ENCODE peak calls at places on chromosomes 16 and 17, in six cellular contexts. S, R, Z, C, T and W are unnamed samples.

GRCh38 chr17:63032141-63032540 is 66.1 kb downstream of the TANC2 start:
- DNase-seq in S (no peak), R (no peak), Z (no peak), C (no peak), T (no peak), W (no peak)

GRCh38 chr17:81400154-81400938 is 5.1 kb downstream of the BAHCC1 start:
- DNase-seq in S (no peak), R (no peak), Z (peak), C (peak), T (no peak), W (no peak)

GRCh38 chr17:29747660-29748059 is 124.9 kb upstream of the CORO6 start:
- DNase-seq in S (no peak), R (no peak), Z (no peak), C (no peak), T (no peak), W (no peak)

GRCh38 chr17:57782642-57783337 is 37.7 kb upstream of the CCDC182 start:
- DNase-seq in S (no peak), R (no peak), Z (no peak), C (no peak), T (no peak), W (no peak)

GRCh38 chr16:89842471-89843408 is 14.5 kb downstream of the SPIRE2 start:
- DNase-seq in S (no peak), R (no peak), Z (no peak), C (no peak), T (peak), W (no peak)

GRCh38 chr17:29048440-29049360 is 5.8 kb downstream of the PIPOX start:
- DNase-seq in S (no peak), R (no peak), Z (no peak), C (no peak), T (no peak), W (no peak)

GRCh38 chr16:89037261-89038152 is 56.1 kb upstream of the ACSF3 start:
- DNase-seq in S (no peak), R (no peak), Z (peak), C (peak), T (no peak), W (no peak)

GRCh38 chr17:1201132-1201702 is 21.4 kb upstream of the ABR start:
- DNase-seq in S (no peak), R (no peak), Z (no peak), C (no peak), T (no peak), W (no peak)

GRCh38 chr17:71936977-71937376 is 183.8 kb upstream of the SOX9 start:
- DNase-seq in S (no peak), R (no peak), Z (no peak), C (no peak), T (no peak), W (no peak)

GRCh38 chr17:17778308-17779014 is 58.3 kb downstream of the SREBF1 start:
- DNase-seq in S (no peak), R (no peak), Z (no peak), C (no peak), T (no peak), W (no peak)

GRCh38 chr17:42252528-42253172 is 23.5 kb downstream of the STAT5B start:
- DNase-seq in S (no peak), R (no peak), Z (no peak), C (no peak), T (no peak), W (no peak)

GRCh38 chr17:72336804-72337070 is 215.9 kb downstream of the SOX9 start:
- DNase-seq in S (no peak), R (no peak), Z (no peak), C (no peak), T (no peak), W (no peak)

GRCh38 chr17:30947796-30948195 is 23.0 kb upstream of the RNF135 start:
- DNase-seq in S (no peak), R (no peak), Z (no peak), C (no peak), T (no peak), W (no peak)

GRCh38 chr16:3945751-3946603 is 65.5 kb upstream of the CREBBP start:
- DNase-seq in S (no peak), R (no peak), Z (no peak), C (no peak), T (peak), W (no peak)

GRCh38 chr16:57102888-57103879 is 10.8 kb downstream of the CPNE2 start:
- DNase-seq in S (no peak), R (no peak), Z (no peak), C (no peak), T (no peak), W (no peak)

GRCh38 chr16:53159781-53160436 is 105.1 kb downstream of the CHD9 start:
- DNase-seq in S (peak), R (peak), Z (peak), C (peak), T (peak), W (no peak)

GRCh38 chr17:61419496-61420046 is 19.9 kb downstream of the TBX2 start:
- DNase-seq in S (no peak), R (no peak), Z (peak), C (no peak), T (no peak), W (no peak)

GRCh38 chr17:39551879-39552278 is 55.8 kb downstream of the NEUROD2 start:
- DNase-seq in S (no peak), R (no peak), Z (no peak), C (no peak), T (no peak), W (no peak)

GRCh38 chr17:32281011-32281451 is 15.4 kb downstream of the RHBDL3 start:
- DNase-seq in S (no peak), R (no peak), Z (peak), C (no peak), T (no peak), W (no peak)

GRCh38 chr17:82978765-82979349 is 100.6 kb upstream of the METRNL start:
- DNase-seq in S (peak), R (peak), Z (no peak), C (no peak), T (no peak), W (no peak)

GRCh38 chr17:80524150-80524712 is 20.4 kb upstream of the RPTOR start:
- DNase-seq in S (no peak), R (no peak), Z (no peak), C (no peak), T (no peak), W (no peak)

GRCh38 chr17:67528751-67529436 is 151.8 kb downstream of the PITPNC1 start:
- DNase-seq in S (no peak), R (no peak), Z (peak), C (no peak), T (peak), W (no peak)

GRCh38 chr16:23570992-23571632 is 13.6 kb downstream of the UBFD1 start:
- DNase-seq in S (no peak), R (peak), Z (no peak), C (no peak), T (no peak), W (no peak)

GRCh38 chr17:44283374-44284023 is 15.6 kb upstream of the SLC4A1 start:
- DNase-seq in S (no peak), R (no peak), Z (no peak), C (peak), T (no peak), W (no peak)

GRCh38 chr17:70332356-70332755 is 163.0 kb downstream of the KCNJ2 start:
- DNase-seq in S (no peak), R (no peak), Z (no peak), C (no peak), T (no peak), W (no peak)

GRCh38 chr17:7484067-7484963 is at the start of gene POLR2A:
- DNase-seq in S (peak), R (peak), Z (peak), C (peak), T (peak), W (peak)

GRCh38 chr17:7484964-7485377 is 805 bp downstream of the POLR2A start:
- DNase-seq in S (no peak), R (no peak), Z (no peak), C (no peak), T (no peak), W (no peak)

GRCh38 chr17:7479389-7480192 is at the start of gene ZBTB4:
- DNase-seq in S (no peak), R (peak), Z (peak), C (peak), T (peak), W (peak)

GRCh38 chr17:7486181-7486580 is 2.0 kb downstream of the POLR2A start:
- DNase-seq in S (no peak), R (no peak), Z (no peak), C (peak), T (no peak), W (no peak)

DNA sequence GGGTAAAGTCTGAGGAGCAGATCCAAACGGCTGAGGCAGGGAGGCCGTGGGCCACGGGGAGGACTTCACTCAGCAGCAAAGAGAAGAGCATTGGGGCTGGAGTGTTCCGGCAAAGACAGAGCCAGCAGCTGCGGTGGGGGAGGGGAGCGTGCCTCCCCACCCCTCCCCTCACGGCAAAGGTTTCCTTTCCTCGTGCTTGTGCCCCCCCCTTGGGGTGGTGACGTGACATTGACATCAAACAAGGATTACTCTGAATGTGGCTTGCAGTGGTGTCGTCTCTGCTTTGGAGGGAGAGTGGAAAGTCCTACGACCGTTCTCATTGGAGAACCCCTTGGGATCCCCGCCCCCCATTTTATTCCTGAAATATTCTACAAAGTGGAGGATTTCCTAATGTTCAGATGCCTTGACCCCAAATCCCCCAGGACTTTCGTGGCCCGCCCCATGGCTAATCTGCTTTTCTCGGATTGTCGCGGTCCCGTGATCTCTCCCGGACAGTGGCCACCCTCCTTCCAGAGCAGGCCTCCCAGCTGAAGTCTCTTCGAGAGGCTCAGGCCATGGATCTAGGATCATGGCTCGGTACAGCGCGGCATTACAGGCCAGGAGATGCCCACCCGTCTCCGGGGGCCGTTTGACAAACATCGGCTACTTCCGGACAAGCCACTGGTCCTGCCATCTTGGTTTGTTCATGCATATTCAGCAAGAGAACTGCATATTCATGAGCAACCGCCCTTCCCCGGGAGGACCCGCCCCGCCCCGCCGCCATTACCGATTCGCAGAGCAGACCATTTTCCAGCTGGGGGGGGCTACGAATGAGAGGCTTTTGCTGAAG is 714 bp upstream of the POLR2A start:
- DNase-seq in S (peak), R (peak), Z (peak), C (peak), T (peak), W (peak)
- TF ChIP-seq POLR2A in S (no peak), R (no peak), Z (no peak), C (peak), T (no peak), W (peak)

GRCh38 chr16:86512860-86513470 is 2.6 kb downstream of the FOXF1 start:
- DNase-seq in S (no peak), R (no peak), Z (peak), C (no peak), T (no peak), W (no peak)
- TF ChIP-seq POLR2AphosphoS5 in S (no peak), R (no peak), Z (no peak), C (no peak), T (no peak), W (no peak)

GRCh38 chr17:48038687-48039086 is 1.1 kb upstream of the COPZ2 start:
- DNase-seq in S (no peak), R (no peak), Z (no peak), C (no peak), T (no peak), W (no peak)

GRCh38 chr17:48037924-48038323 is 327 bp upstream of the COPZ2 start:
- DNase-seq in S (no peak), R (no peak), Z (peak), C (no peak), T (no peak), W (no peak)

GRCh38 chr17:48031966-48032365 is 5.6 kb downstream of the COPZ2 start:
- DNase-seq in S (no peak), R (no peak), Z (no peak), C (no peak), T (no peak), W (no peak)

GRCh38 chr17:48036693-48037035 is 933 bp downstream of the COPZ2 start:
- DNase-seq in S (no peak), R (no peak), Z (no peak), C (peak), T (no peak), W (no peak)

DNA sequence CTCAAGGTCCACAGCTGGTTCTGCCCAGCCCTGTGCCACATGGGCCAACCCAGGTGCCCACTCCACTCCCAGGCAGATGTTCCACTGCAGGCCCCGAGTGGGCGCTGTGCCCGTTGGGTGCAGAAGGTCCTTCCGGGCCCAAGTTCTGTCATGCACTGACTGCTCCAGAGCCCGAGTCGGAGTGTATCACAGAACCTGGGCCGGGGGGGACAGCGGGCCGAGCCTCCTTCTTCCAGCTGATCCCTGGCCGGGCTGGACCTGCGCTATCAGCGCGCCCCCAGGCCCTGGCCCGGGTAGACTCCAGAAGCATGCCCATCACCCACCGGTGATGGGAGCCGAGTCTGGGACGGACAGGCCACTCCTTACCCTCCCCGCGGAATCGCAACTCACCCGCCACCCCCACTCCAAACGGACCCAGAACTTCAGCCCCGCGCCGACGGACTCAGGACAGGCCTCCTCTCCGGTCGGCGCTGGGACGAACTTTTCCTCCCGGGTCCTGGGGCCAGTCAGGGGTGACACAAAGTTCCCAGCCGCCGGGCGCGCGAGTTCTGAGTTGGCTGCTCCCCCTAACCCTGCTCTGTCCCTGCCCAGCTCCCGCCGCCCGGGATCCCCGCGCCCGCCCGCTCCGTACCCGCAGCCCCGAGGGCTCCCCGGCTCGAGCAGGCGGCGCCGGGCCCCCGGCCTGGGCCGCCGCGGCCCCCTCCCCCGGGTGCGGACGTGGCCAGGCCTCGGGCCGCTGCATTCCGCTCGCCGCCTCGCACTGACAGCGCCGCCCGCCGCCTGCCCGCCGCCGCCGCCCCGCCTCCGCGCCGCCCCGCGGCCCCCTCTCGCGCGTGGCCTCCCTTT is at the start of gene COPZ2:
- DNase-seq in S (no peak), R (peak), Z (peak), C (no peak), T (peak), W (peak)
- TF ChIP-seq TAF1 in S (no peak), R (no peak), Z (peak), C (no peak), T (no peak), W (no peak)

GRCh38 chr17:75878174-75878998 is at the start of gene TRIM47:
- DNase-seq in S (no peak), R (no peak), Z (peak), C (peak), T (peak), W (no peak)
- TF ChIP-seq POLR2A in S (no peak), R (no peak), Z (no peak), C (peak), T (peak), W (no peak)

GRCh38 chr16:65767125-65767524 is 599.4 kb upstream of the CDH5 start:
- DNase-seq in S (no peak), R (no peak), Z (no peak), C (peak), T (no peak), W (no peak)

GRCh38 chr16:65758620-65759019 is 607.9 kb upstream of the CDH5 start:
- DNase-seq in S (no peak), R (no peak), Z (no peak), C (no peak), T (no peak), W (no peak)

GRCh38 chr16:65769055-65769465 is 597.4 kb upstream of the CDH5 start:
- DNase-seq in S (no peak), R (no peak), Z (no peak), C (peak), T (no peak), W (no peak)

GRCh38 chr16:65760874-65761273 is 605.6 kb upstream of the CDH5 start:
- DNase-seq in S (no peak), R (no peak), Z (no peak), C (no peak), T (no peak), W (no peak)

GRCh38 chr16:65763640-65764305 is 602.7 kb upstream of the CDH5 start:
- DNase-seq in S (no peak), R (no peak), Z (no peak), C (no peak), T (no peak), W (no peak)
- TF ChIP-seq POLR2AphosphoS5 in S (no peak), R (no peak), Z (no peak), C (no peak), T (no peak), W (no peak)

GRCh38 chr16:27230562-27230991 is 27.3 kb downstream of the KDM8 start:
- DNase-seq in S (no peak), R (no peak), Z (no peak), C (no peak), T (no peak), W (no peak)
- TF ChIP-seq TAF1 in S (no peak), R (no peak), Z (no peak), C (no peak), T (no peak), W (no peak)

GRCh38 chr17:36598951-36599401 is 2.4 kb upstream of the MRM1 start:
- DNase-seq in S (no peak), R (no peak), Z (no peak), C (peak), T (no peak), W (no peak)
- TF ChIP-seq POLR2A in S (no peak), R (no peak), Z (no peak), C (no peak), T (no peak), W (no peak)

GRCh38 chr17:47888293-47888692 is 7.7 kb upstream of the SP2 start:
- DNase-seq in S (no peak), R (no peak), Z (no peak), C (no peak), T (no peak), W (no peak)

GRCh38 chr17:47894498-47895253 is 1.4 kb upstream of the SP2 start:
- DNase-seq in S (no peak), R (no peak), Z (no peak), C (peak), T (no peak), W (no peak)

GRCh38 chr17:47884905-47885735 is 10.9 kb upstream of the SP2 start:
- DNase-seq in S (no peak), R (no peak), Z (peak), C (no peak), T (no peak), W (no peak)

GRCh38 chr17:47891545-47892088 is 4.4 kb upstream of the SP2 start:
- DNase-seq in S (no peak), R (no peak), Z (no peak), C (no peak), T (no peak), W (no peak)

GRCh38 chr17:47889734-47890529 is 6.1 kb upstream of the SP2 start:
- DNase-seq in S (no peak), R (peak), Z (peak), C (peak), T (peak), W (peak)
- TF ChIP-seq POLR2AphosphoS5 in S (no peak), R (no peak), Z (no peak), C (no peak), T (no peak), W (no peak)